ENCODE peak calls at places on chromosomes 16 and 17, in four cellular contexts. Z, V, X and N are unnamed samples.
A peak's percentile ranks its signal among the peaks of the same experiment; 100 is the strongest.

GRCh38 chr17:32323784-32324590 is 18.0 kb downstream of the C17orf75 start:
- DNase-seq in Z (peak; percentile 35), V (no peak), X (no peak), N (peak; percentile 28)

GRCh38 chr16:67926181-67926742 is 5.4 kb downstream of the CTRL start:
- DNase-seq in Z (no peak), V (no peak), X (no peak), N (no peak)

GRCh38 chr17:60631119-60631518 is 31.1 kb downstream of the PPM1D start:
- DNase-seq in Z (no peak), V (no peak), X (no peak), N (no peak)

GRCh38 chr17:61157246-61157887 is 242.3 kb upstream of the TBX2 start:
- DNase-seq in Z (no peak), V (no peak), X (peak; percentile 29), N (no peak)

GRCh38 chr17:28170771-28171170 is 128.3 kb downstream of the NLK start:
- DNase-seq in Z (no peak), V (no peak), X (no peak), N (no peak)

GRCh38 chr17:79742951-79743476 is 12.3 kb downstream of the ENPP7 start:
- DNase-seq in Z (no peak), V (no peak), X (no peak), N (no peak)

GRCh38 chr17:82963104-82963950 is 116.1 kb upstream of the METRNL start:
- DNase-seq in Z (peak; percentile 49), V (no peak), X (no peak), N (peak; percentile 58)

GRCh38 chr17:57406131-57406980 is 150.0 kb downstream of the MSI2 start:
- DNase-seq in Z (no peak), V (peak; percentile 27), X (peak; percentile 62), N (no peak)

GRCh38 chr16:85615014-85615851 is 2.1 kb downstream of the GSE1 start:
- DNase-seq in Z (peak; percentile 77), V (no peak), X (no peak), N (no peak)

GRCh38 chr16:3868967-3869366 is 11.5 kb downstream of the CREBBP start:
- DNase-seq in Z (no peak), V (no peak), X (no peak), N (no peak)

GRCh38 chr16:10987361-10988163 is 43.2 kb downstream of the CLEC16A start:
- DNase-seq in Z (no peak), V (no peak), X (no peak), N (peak; percentile 26)

GRCh38 chr16:72400257-72401078 is 228.5 kb upstream of the PMFBP1 start:
- DNase-seq in Z (peak; percentile 21), V (no peak), X (no peak), N (peak; percentile 73)

GRCh38 chr16:15897834-15898254 is 9.4 kb upstream of the CEP20 start:
- DNase-seq in Z (peak; percentile 27), V (no peak), X (no peak), N (peak; percentile 91)

GRCh38 chr16:87471278-87472141 is 21.3 kb downstream of the ZCCHC14 start:
- DNase-seq in Z (no peak), V (no peak), X (no peak), N (no peak)

GRCh38 chr16:9840761-9841665 is 341.2 kb downstream of the GRIN2A start:
- DNase-seq in Z (no peak), V (no peak), X (no peak), N (peak; percentile 65)

GRCh38 chr17:17812211-17813054 is 24.4 kb downstream of the SREBF1 start:
- DNase-seq in Z (peak; percentile 66), V (no peak), X (no peak), N (peak; percentile 79)

GRCh38 chr16:2341456-2342447 is 1.2 kb upstream of the ABCA3 start:
- DNase-seq in Z (no peak), V (no peak), X (no peak), N (peak; percentile 16)

GRCh38 chr16:57245472-57246113 is 534 bp downstream of the ARL2BP start:
- DNase-seq in Z (no peak), V (no peak), X (no peak), N (peak; percentile 48)